ENCODE peak calls at places on chromosomes 12 and 14, in four cellular contexts. Y is K562, E is A549, W is SK-N-SH. F is an unnamed sample.
A peak's percentile ranks its signal among the peaks of the same experiment; 100 is the strongest.

GRCh38 chr12:59938190-59938962 is 342.5 kb downstream of the SLC16A7 start:
- DNase-seq in Y (no peak), E (no peak), W (no peak), F (no peak)

GRCh38 chr14:43647302-43647701 is 859.8 kb downstream of the FSCB start:
- DNase-seq in Y (no peak), E (no peak), W (no peak), F (peak; percentile 7)

GRCh38 chr12:119668315-119668651 is 350 bp downstream of the PRKAB1 start:
- DNase-seq in Y (no peak), E (no peak), W (no peak), F (no peak)

GRCh38 chr12:106760184-106760531 is 14.3 kb upstream of the RIC8B start:
- DNase-seq in Y (no peak), E (no peak), W (no peak), F (peak; percentile 21)

GRCh38 chr12:93879476-93880376 is 202.6 kb downstream of the CRADD start:
- DNase-seq in Y (no peak), E (no peak), W (no peak), F (no peak)

GRCh38 chr12:1117970-1118563 is 127.0 kb downstream of the ERC1 start:
- DNase-seq in Y (peak; percentile 39), E (peak; percentile 13), W (peak; percentile 45), F (no peak)

GRCh38 chr14:94447986-94448808 is 4.4 kb downstream of the SERPINA11 start:
- DNase-seq in Y (no peak), E (no peak), W (no peak), F (no peak)

GRCh38 chr12:26651566-26652188 is 181.3 kb downstream of the ITPR2 start:
- DNase-seq in Y (peak; percentile 72), E (peak; percentile 71), W (peak; percentile 75), F (peak; percentile 59)

GRCh38 chr12:99119943-99120342 is 474.9 kb downstream of the APAF1 start:
- DNase-seq in Y (no peak), E (no peak), W (no peak), F (no peak)

GRCh38 chr12:95117178-95117599 is 43.8 kb upstream of the NR2C1 start:
- DNase-seq in Y (peak; percentile 54), E (peak; percentile 65), W (peak; percentile 51), F (peak; percentile 51)

GRCh38 chr14:64178814-64179213 is 115.4 kb downstream of the ESR2 start:
- DNase-seq in Y (no peak), E (no peak), W (no peak), F (no peak)

GRCh38 chr12:98295681-98296080 is 219.7 kb upstream of the TMPO start:
- DNase-seq in Y (no peak), E (no peak), W (no peak), F (no peak)

GRCh38 chr12:14239350-14239934 is 126.0 kb upstream of the ATF7IP start:
- DNase-seq in Y (no peak), E (no peak), W (peak; percentile 45), F (peak; percentile 61)

GRCh38 chr12:91043408-91043807 is 14.4 kb downstream of the KERA start:
- DNase-seq in Y (no peak), E (no peak), W (no peak), F (no peak)

GRCh38 chr14:86777950-86778602 is 1214.9 kb downstream of the GALC start:
- DNase-seq in Y (no peak), E (no peak), W (no peak), F (no peak)

GRCh38 chr12:2344476-2344875 is 291.7 kb downstream of the CACNA1C start:
- DNase-seq in Y (no peak), E (no peak), W (no peak), F (no peak)

GRCh38 chr12:67910360-67911292 is 78.6 kb upstream of the IFNG-AS1 start:
- DNase-seq in Y (no peak), E (peak; percentile 14), W (no peak), F (no peak)

GRCh38 chr12:93219947-93220346 is 157.8 kb upstream of the NUDT4 start:
- DNase-seq in Y (no peak), E (no peak), W (no peak), F (no peak)

GRCh38 chr14:68976160-68977067 is 2.7 kb downstream of the ACTN1 start:
- DNase-seq in Y (no peak), E (no peak), W (peak; percentile 24), F (no peak)

GRCh38 chr14:69002069-69002468 is 23.0 kb upstream of the ACTN1 start:
- DNase-seq in Y (peak; percentile 11), E (peak; percentile 51), W (no peak), F (no peak)

GRCh38 chr14:52825085-52825484 is 33.7 kb upstream of the GNPNAT1 start:
- DNase-seq in Y (no peak), E (no peak), W (no peak), F (no peak)

GRCh38 chr12:69579029-69579428 is 6.2 kb upstream of the CCT2 start:
- DNase-seq in Y (no peak), E (no peak), W (no peak), F (no peak)

GRCh38 chr12:65220761-65221160 is 51.4 kb downstream of the LEMD3 start:
- DNase-seq in Y (no peak), E (no peak), W (no peak), F (no peak)

DNA sequence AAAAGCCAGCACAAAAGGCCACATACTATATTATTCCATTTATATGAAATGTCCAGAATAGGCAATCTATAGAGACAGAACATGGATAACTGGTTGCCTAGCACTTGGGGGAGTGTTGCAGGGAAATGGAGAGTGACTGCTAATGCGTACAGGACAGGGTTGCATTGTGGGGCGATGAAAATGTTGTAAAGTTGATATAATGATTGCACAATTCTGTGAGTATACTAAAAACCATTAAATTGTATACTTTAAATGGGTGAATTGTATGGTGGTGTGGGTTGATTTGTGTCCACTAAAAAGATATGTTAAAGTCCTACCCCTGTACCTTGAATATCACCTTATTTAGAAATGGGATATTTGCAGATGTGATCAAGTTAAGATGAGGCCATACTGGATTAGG is 7.0 kb upstream of the CAPRIN2 start:
- DNase-seq in Y (no peak), E (no peak), W (no peak), F (no peak)
- TF ChIP-seq CHD2 in Y (no peak), E (no peak), W (no peak), F (no peak)

DNA sequence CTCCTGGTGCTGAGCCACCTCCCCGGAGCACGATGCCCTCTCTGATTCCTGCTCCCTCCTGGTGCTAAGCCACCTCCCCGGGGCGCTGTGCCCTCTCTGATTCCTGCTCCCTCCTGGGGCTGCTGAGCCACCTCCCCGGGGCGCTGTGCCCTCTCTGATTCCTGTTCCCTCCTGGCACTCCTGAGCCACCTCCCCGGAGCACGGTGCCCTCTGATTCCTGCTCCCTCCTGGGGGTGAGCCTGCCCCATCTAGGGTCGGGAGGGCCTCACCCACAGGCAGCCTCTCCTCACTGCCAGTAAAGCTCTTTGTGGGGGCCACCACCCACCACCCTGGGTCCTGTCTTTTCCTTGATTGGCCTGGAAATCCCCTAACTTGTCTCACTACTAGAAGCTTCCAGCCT is 327.6 kb upstream of the SFSWAP start:
- DNase-seq in Y (no peak), E (no peak), W (no peak), F (no peak)
- TF ChIP-seq CHD2 in Y (no peak), E (no peak), W (no peak), F (no peak)

GRCh38 chr14:35940291-35940690 is 114.2 kb downstream of the BRMS1L start:
- DNase-seq in Y (no peak), E (no peak), W (no peak), F (no peak)

GRCh38 chr14:35949933-35950332 is 123.8 kb downstream of the BRMS1L start:
- DNase-seq in Y (no peak), E (no peak), W (no peak), F (no peak)

DNA sequence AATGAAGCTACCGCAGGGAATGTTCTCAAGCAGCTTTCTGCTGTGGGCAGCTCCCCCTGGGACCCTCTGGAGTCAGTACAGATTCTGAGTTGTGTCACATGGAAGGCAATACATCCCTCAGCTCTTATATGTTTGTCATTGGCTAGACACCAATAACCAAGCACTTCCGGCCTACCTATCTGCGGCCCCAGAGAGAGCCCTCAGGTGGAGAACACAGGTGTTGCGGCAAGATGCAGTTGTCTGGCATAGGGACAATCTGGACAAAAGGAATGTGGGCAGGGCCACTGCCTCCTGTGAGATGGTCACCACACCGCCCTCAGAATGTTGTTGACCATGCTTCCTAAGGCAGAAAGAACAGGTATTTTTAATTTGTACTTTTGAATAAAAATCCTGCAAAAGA is 118.7 kb downstream of the BRMS1L start:
- DNase-seq in Y (peak; percentile 5), E (peak; percentile 31), W (peak; percentile 17), F (peak; percentile 67)
- TF ChIP-seq CHD2 in Y (no peak), E (no peak), W (no peak), F (no peak)

GRCh38 chr14:93120522-93120921 is 4.8 kb upstream of the ITPK1 start:
- DNase-seq in Y (no peak), E (no peak), W (no peak), F (no peak)

GRCh38 chr14:93126124-93126523 is 10.4 kb upstream of the ITPK1 start:
- DNase-seq in Y (no peak), E (no peak), W (no peak), F (no peak)

GRCh38 chr14:93120952-93121834 is 5.5 kb upstream of the ITPK1 start:
- DNase-seq in Y (no peak), E (no peak), W (no peak), F (no peak)

DNA sequence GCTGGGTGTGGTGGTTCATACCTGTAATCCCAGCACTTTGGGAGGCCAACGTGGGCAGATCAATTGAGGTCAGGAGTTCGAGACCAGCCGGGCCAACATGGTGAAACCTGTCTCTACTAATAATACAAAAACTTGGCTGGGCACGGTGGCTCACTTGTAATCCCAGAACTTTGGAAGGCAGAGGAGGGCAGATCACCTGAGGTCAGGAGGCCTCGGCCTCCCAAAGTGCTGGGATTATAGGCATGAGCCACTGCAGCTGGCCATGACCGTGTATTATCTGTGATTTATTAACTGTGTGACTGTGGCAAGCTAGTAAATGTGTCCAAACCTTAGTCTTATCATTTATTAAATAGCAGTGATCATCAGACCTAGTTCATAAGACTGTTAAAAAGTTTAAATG is 7.1 kb upstream of the ITPK1 start:
- DNase-seq in Y (no peak), E (no peak), W (no peak), F (no peak)
- TF ChIP-seq CHD2 in Y (no peak), E (no peak), W (no peak), F (no peak)

GRCh38 chr12:124523071-124523470 is 44.3 kb downstream of the NCOR2 start:
- DNase-seq in Y (no peak), E (no peak), W (no peak), F (no peak)
- TF ChIP-seq CHD2 in Y (no peak), E (no peak), W (no peak), F (no peak)

DNA sequence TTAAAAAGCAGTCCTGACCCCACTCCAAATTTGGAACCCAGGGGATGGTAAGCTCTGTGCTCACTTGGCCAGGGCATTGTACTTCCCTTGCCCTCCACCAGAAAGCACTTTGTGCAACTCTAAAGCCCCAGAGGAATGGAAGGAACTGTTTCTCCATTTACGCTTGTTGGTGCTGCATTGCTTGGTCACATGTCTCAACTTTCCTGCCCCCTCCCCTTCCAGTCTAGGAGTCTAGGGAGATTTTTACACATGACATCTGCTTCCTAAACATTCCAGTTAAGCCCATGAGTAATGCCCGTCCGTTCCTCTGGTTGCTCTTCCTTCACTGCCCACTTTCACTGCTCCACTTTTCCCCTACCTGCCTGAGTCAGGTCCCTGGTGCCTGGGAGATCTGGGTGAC is 92.6 kb upstream of the MAP1LC3B2 start:
- DNase-seq in Y (no peak), E (no peak), W (no peak), F (no peak)
- TF ChIP-seq CHD2 in Y (no peak), E (no peak), W (no peak), F (no peak)

GRCh38 chr14:23056956-23057756 is at the start of gene CDH24:
- DNase-seq in Y (peak; percentile 88), E (peak; percentile 64), W (peak; percentile 90), F (no peak)
- TF ChIP-seq CHD2 in Y (no peak), E (no peak), W (no peak), F (no peak)

F was measured in H1.